ENCODE peak calls at places on chromosome 9, in six cellular contexts. V, A, Y, S, R and L are unnamed samples.
A peak's percentile ranks its signal among the peaks of the same experiment; 100 is the strongest.

GRCh38 chr9:114214686-114215397 is 59.5 kb downstream of the COL27A1 start:
- DNase-seq in Y (no peak), A (no peak), V (no peak), S (no peak), R (peak; percentile 25), L (no peak)

GRCh38 chr9:95297760-95298159 is 19.7 kb downstream of the FANCC start:
- DNase-seq in Y (no peak), S (no peak), R (no peak), A (no peak), V (no peak), L (no peak)

GRCh38 chr9:21744874-21745273 is 57.6 kb upstream of the MTAP start:
- DNase-seq in A (no peak), S (no peak), Y (no peak), R (peak; percentile 33), V (no peak), L (peak; percentile 91)

GRCh38 chr9:128818839-128819715 is 777 bp downstream of the ENDOG start:
- DNase-seq in V (peak; percentile 45), Y (no peak), S (no peak), R (peak; percentile 43), A (no peak), L (no peak)

GRCh38 chr9:34490360-34490759 is 31.8 kb downstream of the DNAI1 start:
- DNase-seq in S (no peak), V (no peak), A (no peak), Y (no peak), R (no peak), L (no peak)

GRCh38 chr9:89042984-89043383 is 51.7 kb downstream of the S1PR3 start:
- DNase-seq in A (no peak), S (no peak), Y (no peak), R (no peak), V (no peak), L (no peak)

GRCh38 chr9:116494815-116495634 is 192.1 kb upstream of the TRIM32 start:
- DNase-seq in S (peak; percentile 9), A (no peak), V (peak; percentile 24), R (no peak), Y (no peak), L (no peak)

GRCh38 chr9:130030821-130031481 is 12.0 kb downstream of the FNBP1 start:
- DNase-seq in A (no peak), S (no peak), R (no peak), V (no peak), Y (no peak), L (no peak)